ENCODE peak calls at places on chromosomes 3 and 15, in eight cellular contexts. Y is left lung, H is foreskin keratinocyte, T is lower lobe of right lung, N is endothelial cell of umbilical vein, O is mesendoderm, X is A549, R is heart left ventricle. M is an unnamed sample.

GRCh38 chr3:99479768-99480167 is 158.6 kb upstream of the COL8A1 start:
- DNase-seq in O (no peak), N (no peak), H (no peak), T (no peak), X (no peak), Y (no peak), R (no peak), M (no peak)

GRCh38 chr3:141979050-141979671 is 102.7 kb downstream of the ATP1B3 start:
- DNase-seq in T (no peak), H (peak; percentile 58), R (no peak), X (no peak), N (peak; percentile 46), O (no peak), Y (no peak), M (no peak)

GRCh38 chr15:55221090-55222011 is 24.6 kb upstream of the RSL24D1 start:
- DNase-seq in H (peak; percentile 83), N (peak; percentile 21), R (no peak), Y (no peak), O (peak; percentile 96), X (peak; percentile 20), T (no peak), M (no peak)

GRCh38 chr3:122301063-122301462 is 24.0 kb upstream of the CSTA start:
- DNase-seq in O (no peak), T (no peak), R (no peak), X (no peak), N (no peak), Y (no peak), H (no peak), M (no peak)

GRCh38 chr3:44478055-44478468 is 592 bp upstream of the ZNF445 start:
- DNase-seq in O (no peak), T (no peak), Y (no peak), R (no peak), X (peak; percentile 2), H (no peak), N (no peak), M (no peak)

GRCh38 chr15:74541494-74542191 is 623 bp downstream of the ARID3B start:
- DNase-seq in T (peak; percentile 50), X (no peak), R (peak; percentile 32), Y (no peak), N (peak; percentile 68), O (peak; percentile 91), H (no peak), M (peak; percentile 39)

GRCh38 chr3:38579146-38579545 is 70.3 kb downstream of the SCN5A start:
- DNase-seq in H (no peak), T (peak; percentile 43), X (no peak), N (no peak), R (peak; percentile 93), O (peak; percentile 71), Y (peak; percentile 77), M (peak; percentile 88)

GRCh38 chr3:184932777-184933176 is 120.8 kb downstream of the VPS8 start:
- DNase-seq in O (no peak), Y (no peak), R (no peak), X (no peak), N (no peak), H (no peak), T (no peak), M (no peak)

GRCh38 chr3:45987368-45988099 is 8.1 kb downstream of the FYCO1 start:
- DNase-seq in Y (no peak), N (peak; percentile 96), O (no peak), H (no peak), R (peak; percentile 46), X (no peak), T (no peak), M (no peak)

GRCh38 chr3:45991341-45991740 is 4.3 kb downstream of the FYCO1 start:
- DNase-seq in T (no peak), H (no peak), Y (peak; percentile 47), O (no peak), N (no peak), X (no peak), R (no peak), M (no peak)

GRCh38 chr3:45988100-45988761 is 7.4 kb downstream of the FYCO1 start:
- DNase-seq in O (no peak), N (no peak), H (no peak), T (no peak), R (no peak), X (no peak), Y (no peak), M (no peak)

GRCh38 chr3:45986303-45986982 is 9.2 kb downstream of the FYCO1 start:
- DNase-seq in T (no peak), N (peak; percentile 76), Y (no peak), X (peak; percentile 53), H (peak; percentile 33), O (no peak), R (peak; percentile 68), M (no peak)

DNA sequence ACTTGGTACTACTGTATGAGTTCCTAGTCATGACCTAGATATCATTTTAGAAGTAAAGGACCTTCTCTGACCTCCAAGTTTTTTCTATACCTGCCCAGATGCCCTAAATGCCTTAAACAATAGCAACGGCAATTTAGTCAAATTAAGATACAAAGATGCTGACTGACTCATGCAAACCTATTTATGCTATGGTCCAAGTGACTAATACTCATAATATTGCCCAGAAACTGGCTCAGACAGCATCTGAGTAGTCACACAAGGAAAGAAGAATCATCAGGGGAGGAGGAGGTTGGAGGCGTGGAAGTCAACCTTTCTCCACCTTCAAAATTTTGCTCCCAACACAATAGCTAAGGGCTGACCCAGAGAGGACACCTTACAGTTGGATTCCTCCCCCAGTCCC is 6.8 kb downstream of the FYCO1 start:
- DNase-seq in O (no peak), T (no peak), X (no peak), H (peak; percentile 79), R (no peak), Y (no peak), N (peak; percentile 78), M (no peak)
- H3K4me1 ChIP-seq in O (peaks cover 9% of the 10 kb centered on the region), T (peaks cover 98% of the 10 kb centered on the region), X (peaks cover 43% of the 10 kb centered on the region), H (peaks cover 9% of the 10 kb centered on the region), R (peaks cover 99% of the 10 kb centered on the region), Y (peaks cover 87% of the 10 kb centered on the region), N (peaks cover 38% of the 10 kb centered on the region), M (no peaks in the 10 kb centered on the region)

GRCh38 chr15:60651155-60651554 is 172.2 kb upstream of the ICE2 start:
- DNase-seq in N (no peak), O (no peak), T (no peak), R (no peak), Y (no peak), H (no peak), X (no peak), M (no peak)

GRCh38 chr15:60647246-60647645 is 168.3 kb upstream of the ICE2 start:
- DNase-seq in H (no peak), X (no peak), O (no peak), Y (no peak), N (no peak), T (no peak), R (no peak), M (no peak)

GRCh38 chr15:60646595-60646994 is 167.7 kb upstream of the ICE2 start:
- DNase-seq in R (no peak), X (no peak), T (no peak), H (no peak), N (no peak), O (no peak), Y (no peak), M (no peak)

GRCh38 chr15:60649845-60650548 is 171.1 kb upstream of the ICE2 start:
- DNase-seq in X (no peak), Y (no peak), H (no peak), N (no peak), O (peak; percentile 71), T (no peak), R (no peak), M (no peak)

DNA sequence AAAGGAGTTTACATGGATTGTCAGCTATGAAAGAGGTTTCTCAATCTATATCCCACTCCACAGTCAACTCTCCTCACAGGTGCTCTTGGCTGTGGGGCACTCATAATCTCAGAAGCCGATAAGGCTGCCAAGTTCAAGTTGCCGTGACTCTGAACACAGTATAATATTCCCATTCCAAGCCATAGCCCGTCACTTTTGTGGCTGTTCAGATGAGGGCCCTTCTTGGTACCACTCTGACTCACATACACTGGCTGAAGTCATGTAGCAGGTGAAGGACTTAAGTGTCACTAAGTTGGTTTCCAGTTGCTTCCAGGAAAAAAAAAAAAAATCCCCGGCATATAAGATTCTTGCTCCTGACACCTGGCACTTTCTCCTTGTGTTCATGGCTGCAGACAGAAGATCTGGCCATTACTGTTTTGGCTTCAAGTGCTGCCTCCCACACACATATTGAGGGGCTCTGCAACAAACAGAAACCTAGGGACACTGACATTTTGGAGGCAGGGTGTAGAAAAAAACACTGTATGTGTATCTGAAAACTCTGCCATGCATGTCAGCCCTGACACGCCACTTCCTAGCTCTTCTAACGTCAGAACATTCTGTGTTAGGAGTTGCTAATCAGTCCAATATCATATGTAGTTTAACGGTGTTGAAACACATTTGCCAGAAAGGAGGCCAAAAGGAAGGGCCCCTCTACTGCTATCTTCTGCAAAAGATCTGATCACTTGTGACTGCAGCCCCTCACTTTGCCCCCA is 170.2 kb upstream of the ICE2 start:
- DNase-seq in R (no peak), T (no peak), X (no peak), Y (no peak), O (no peak), N (no peak), H (no peak), M (peak; percentile 85)
- H3K27ac ChIP-seq in R (no peak overlapping the region), T (no peak overlapping the region), X (no peak overlapping the region), Y (no peak overlapping the region), O (no peak overlapping the region), N (no peak overlapping the region), H (no peak overlapping the region), M (no peak overlapping the region)

DNA sequence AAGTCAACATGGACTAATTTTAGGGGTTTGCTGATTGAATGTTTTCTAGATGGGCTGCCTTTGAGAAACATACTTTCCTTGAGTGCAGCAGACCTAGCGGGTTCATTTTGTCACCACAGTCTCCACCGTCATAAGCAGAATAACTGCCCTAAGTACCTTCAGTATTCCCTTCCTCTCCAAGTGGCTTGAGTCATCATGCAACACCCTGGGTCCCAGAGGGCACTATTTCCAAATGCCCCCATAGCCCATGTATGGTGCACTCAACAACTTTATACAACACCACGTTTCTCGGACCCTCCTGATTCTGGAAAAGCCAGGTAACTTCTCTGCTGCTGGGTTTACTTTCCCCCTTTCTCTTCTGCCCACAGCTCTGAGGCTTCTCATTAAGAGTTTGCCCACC is 151.3 kb upstream of the STRIT1 start:
- DNase-seq in Y (no peak), X (no peak), H (no peak), T (no peak), R (no peak), N (no peak), O (no peak), M (no peak)
- H3K4me1 ChIP-seq in Y (no peaks in the 10 kb centered on the region), X (peaks cover 8% of the 10 kb centered on the region), H (no peaks in the 10 kb centered on the region), T (no peaks in the 10 kb centered on the region), R (no peaks in the 10 kb centered on the region), N (no peaks in the 10 kb centered on the region), O (no peaks in the 10 kb centered on the region), M (no peaks in the 10 kb centered on the region)

GRCh38 chr3:135500034-135500433 is 465.5 kb upstream of the PPP2R3A start:
- DNase-seq in Y (no peak), O (no peak), N (no peak), R (no peak), T (no peak), H (no peak), X (no peak), M (no peak)

GRCh38 chr3:135499426-135499825 is 466.1 kb upstream of the PPP2R3A start:
- DNase-seq in R (no peak), Y (no peak), N (no peak), T (no peak), X (no peak), H (no peak), O (no peak), M (no peak)

GRCh38 chr3:135504084-135504685 is 461.3 kb upstream of the PPP2R3A start:
- DNase-seq in H (no peak), O (no peak), R (no peak), Y (no peak), X (no peak), T (no peak), N (no peak), M (no peak)

GRCh38 chr3:135497979-135498378 is 467.5 kb upstream of the PPP2R3A start:
- DNase-seq in T (no peak), R (no peak), H (no peak), O (no peak), X (no peak), Y (no peak), N (no peak), M (no peak)

DNA sequence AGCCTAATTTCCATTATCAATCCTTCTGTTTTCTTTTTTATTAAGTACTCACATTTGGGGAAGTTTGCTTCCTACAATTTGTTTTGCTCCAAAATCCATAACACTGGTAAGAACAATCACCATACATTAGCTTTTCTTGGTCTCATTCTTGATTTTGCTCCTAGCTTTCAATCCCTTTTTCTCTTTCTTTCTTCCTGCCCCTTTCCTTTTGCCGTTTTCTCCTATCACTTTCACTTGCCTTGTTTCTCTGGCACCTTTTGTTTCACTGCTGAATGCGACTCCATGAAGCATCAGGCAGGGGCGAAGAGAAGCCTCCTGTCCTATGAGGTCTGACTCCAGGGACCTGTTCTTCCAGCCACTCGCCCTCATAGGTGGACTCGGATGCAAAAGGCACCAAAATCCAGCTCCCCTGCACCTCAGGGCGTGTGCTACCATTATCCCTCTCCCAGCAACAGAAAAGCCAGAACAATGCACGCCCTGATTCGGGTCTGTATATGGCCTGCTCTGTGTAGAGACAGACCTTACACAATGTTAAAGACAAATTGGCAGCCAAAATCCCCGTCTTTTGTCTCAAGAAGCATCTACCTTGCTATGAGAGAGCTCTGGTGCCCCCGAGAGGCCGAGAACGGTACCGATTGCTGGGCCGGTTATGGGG is 462.0 kb upstream of the PPP2R3A start:
- DNase-seq in X (peak; percentile 36), Y (peak; percentile 80), N (peak; percentile 38), T (peak; percentile 55), H (peak; percentile 8), O (peak; percentile 84), R (peak; percentile 53), M (peak; percentile 72)
- H3K27ac ChIP-seq in X (no peak overlapping the region), Y (no peak overlapping the region), N (no peak overlapping the region), T (no peak overlapping the region), H (no peak overlapping the region), O (no peak overlapping the region), R (no peak overlapping the region), M (no peak overlapping the region)